ENCODE peak calls at places on chromosomes 12 and 14, in eight cellular contexts. One of them, this sample, is unnamed.
A peak's percentile ranks its signal among the peaks of the same experiment; 100 is the strongest.

GRCh38 chr14:89509891-89510290 is 92.9 kb upstream of the FOXN3 start:
- DNase-seq in fibroblast of pulmonary artery: peak; percentile 35
- DNase-seq in foreskin fibroblast: peak; percentile 30
- DNase-seq in ovary: no peak
- DNase-seq in hepatocyte: no peak
- DNase-seq in left ventricle myocardium inferior: no peak
- DNase-seq in HFF-Myc: no peak
- DNase-seq in A549: no peak
- DNase-seq in this sample: peak; percentile 64

GRCh38 chr12:16325426-16325825 is 22.0 kb upstream of the MGST1 start:
- DNase-seq in fibroblast of pulmonary artery: no peak
- DNase-seq in foreskin fibroblast: no peak
- DNase-seq in ovary: no peak
- DNase-seq in hepatocyte: no peak
- DNase-seq in left ventricle myocardium inferior: no peak
- DNase-seq in HFF-Myc: no peak
- DNase-seq in A549: no peak
- DNase-seq in this sample: no peak

GRCh38 chr12:116171549-116171948 is 105.9 kb downstream of the MED13L start:
- DNase-seq in fibroblast of pulmonary artery: peak; percentile 33
- DNase-seq in foreskin fibroblast: no peak
- DNase-seq in ovary: no peak
- DNase-seq in hepatocyte: no peak
- DNase-seq in left ventricle myocardium inferior: no peak
- DNase-seq in HFF-Myc: no peak
- DNase-seq in A549: no peak
- DNase-seq in this sample: no peak

GRCh38 chr12:52969828-52970569 is 21.1 kb downstream of the KRT18 start:
- DNase-seq in fibroblast of pulmonary artery: no peak
- DNase-seq in foreskin fibroblast: no peak
- DNase-seq in ovary: no peak
- DNase-seq in hepatocyte: peak; percentile 59
- DNase-seq in left ventricle myocardium inferior: peak; percentile 28
- DNase-seq in HFF-Myc: no peak
- DNase-seq in A549: no peak
- DNase-seq in this sample: no peak

GRCh38 chr12:72444125-72444524 is 172.0 kb downstream of the TRHDE start:
- DNase-seq in fibroblast of pulmonary artery: no peak
- DNase-seq in foreskin fibroblast: no peak
- DNase-seq in ovary: no peak
- DNase-seq in hepatocyte: no peak
- DNase-seq in left ventricle myocardium inferior: no peak
- DNase-seq in HFF-Myc: no peak
- DNase-seq in A549: no peak
- DNase-seq in this sample: no peak

GRCh38 chr12:46572644-46573630 is 200.4 kb upstream of the SLC38A2 start:
- DNase-seq in fibroblast of pulmonary artery: no peak
- DNase-seq in foreskin fibroblast: no peak
- DNase-seq in ovary: no peak
- DNase-seq in hepatocyte: no peak
- DNase-seq in left ventricle myocardium inferior: no peak
- DNase-seq in HFF-Myc: no peak
- DNase-seq in A549: no peak
- DNase-seq in this sample: no peak

GRCh38 chr14:72565200-72565599 is 328.7 kb downstream of the DPF3 start:
- DNase-seq in fibroblast of pulmonary artery: no peak
- DNase-seq in foreskin fibroblast: no peak
- DNase-seq in ovary: no peak
- DNase-seq in hepatocyte: no peak
- DNase-seq in left ventricle myocardium inferior: peak; percentile 53
- DNase-seq in HFF-Myc: no peak
- DNase-seq in A549: no peak
- DNase-seq in this sample: no peak

GRCh38 chr14:32364941-32365340 is 35.8 kb downstream of the AKAP6 start:
- DNase-seq in fibroblast of pulmonary artery: no peak
- DNase-seq in foreskin fibroblast: no peak
- DNase-seq in ovary: no peak
- DNase-seq in hepatocyte: no peak
- DNase-seq in left ventricle myocardium inferior: no peak
- DNase-seq in HFF-Myc: no peak
- DNase-seq in A549: no peak
- DNase-seq in this sample: no peak

GRCh38 chr14:24659916-24660570 is 26.1 kb upstream of the GZMB start:
- DNase-seq in fibroblast of pulmonary artery: no peak
- DNase-seq in foreskin fibroblast: no peak
- DNase-seq in ovary: no peak
- DNase-seq in hepatocyte: no peak
- DNase-seq in left ventricle myocardium inferior: no peak
- DNase-seq in HFF-Myc: no peak
- DNase-seq in A549: no peak
- DNase-seq in this sample: no peak

GRCh38 chr12:5309654-5310053 is 122.3 kb upstream of the NTF3 start:
- DNase-seq in fibroblast of pulmonary artery: no peak
- DNase-seq in foreskin fibroblast: no peak
- DNase-seq in ovary: no peak
- DNase-seq in hepatocyte: no peak
- DNase-seq in left ventricle myocardium inferior: no peak
- DNase-seq in HFF-Myc: no peak
- DNase-seq in A549: no peak
- DNase-seq in this sample: no peak

GRCh38 chr14:56117765-56118610 is at the start of gene PELI2:
- DNase-seq in fibroblast of pulmonary artery: peak; percentile 83
- DNase-seq in foreskin fibroblast: peak; percentile 68
- DNase-seq in ovary: peak; percentile 89
- DNase-seq in hepatocyte: peak; percentile 88
- DNase-seq in left ventricle myocardium inferior: peak; percentile 80
- DNase-seq in HFF-Myc: no peak
- DNase-seq in A549: peak; percentile 33
- DNase-seq in this sample: peak; percentile 73
- TF ChIP-seq CTCF in fibroblast of pulmonary artery: no peak
- TF ChIP-seq CTCF in foreskin fibroblast: no peak
- TF ChIP-seq CTCF in ovary: no peak
- TF ChIP-seq CTCF in hepatocyte: peak; percentile 10
- TF ChIP-seq CTCF in left ventricle myocardium inferior: peak; percentile 41
- TF ChIP-seq CTCF in HFF-Myc: no peak
- TF ChIP-seq CTCF in A549: no peak
- TF ChIP-seq CTCF in this sample: no peak

DNA sequence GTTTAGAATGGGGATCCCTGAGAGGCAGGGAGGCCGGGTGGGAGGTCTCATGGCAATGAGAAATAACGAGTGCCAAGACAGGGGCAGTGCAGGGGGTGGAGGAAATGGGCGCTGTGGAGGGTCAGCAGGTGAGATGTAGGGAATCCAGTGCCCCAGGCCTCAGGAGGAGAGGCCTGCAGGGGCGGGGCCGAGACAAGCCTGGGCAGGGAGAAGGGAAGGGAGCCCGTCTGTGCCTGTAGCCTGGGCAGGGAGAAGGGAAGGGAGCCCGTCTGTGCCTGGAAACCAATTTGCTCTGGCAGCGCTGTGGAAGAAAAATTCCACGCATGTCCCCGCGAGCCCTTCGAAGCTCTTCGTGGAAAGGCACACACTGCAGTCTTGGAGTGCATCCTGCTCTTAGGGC is 10.6 kb upstream of the NCOR2 start:
- DNase-seq in fibroblast of pulmonary artery: no peak
- DNase-seq in foreskin fibroblast: no peak
- DNase-seq in ovary: no peak
- DNase-seq in hepatocyte: no peak
- DNase-seq in left ventricle myocardium inferior: no peak
- DNase-seq in HFF-Myc: no peak
- DNase-seq in A549: no peak
- DNase-seq in this sample: no peak
- H3K4me3 ChIP-seq in fibroblast of pulmonary artery: no peak overlapping the region
- H3K4me3 ChIP-seq in foreskin fibroblast: no peak overlapping the region
- H3K4me3 ChIP-seq in ovary: no peak overlapping the region
- H3K4me3 ChIP-seq in hepatocyte: no peak overlapping the region
- H3K4me3 ChIP-seq in left ventricle myocardium inferior: no peak overlapping the region
- H3K4me3 ChIP-seq in HFF-Myc: no peak overlapping the region
- H3K4me3 ChIP-seq in A549: no peak overlapping the region
- H3K4me3 ChIP-seq in this sample: no peak overlapping the region

GRCh38 chr12:104387190-104387589 is 69.6 kb upstream of the CHST11 start:
- DNase-seq in fibroblast of pulmonary artery: peak; percentile 60
- DNase-seq in foreskin fibroblast: no peak
- DNase-seq in ovary: no peak
- DNase-seq in hepatocyte: no peak
- DNase-seq in left ventricle myocardium inferior: no peak
- DNase-seq in HFF-Myc: no peak
- DNase-seq in A549: no peak
- DNase-seq in this sample: no peak
- TF ChIP-seq CTCF in fibroblast of pulmonary artery: no peak
- TF ChIP-seq CTCF in foreskin fibroblast: no peak
- TF ChIP-seq CTCF in ovary: no peak
- TF ChIP-seq CTCF in hepatocyte: no peak
- TF ChIP-seq CTCF in left ventricle myocardium inferior: no peak
- TF ChIP-seq CTCF in HFF-Myc: no peak
- TF ChIP-seq CTCF in A549: no peak
- TF ChIP-seq CTCF in this sample: no peak

DNA sequence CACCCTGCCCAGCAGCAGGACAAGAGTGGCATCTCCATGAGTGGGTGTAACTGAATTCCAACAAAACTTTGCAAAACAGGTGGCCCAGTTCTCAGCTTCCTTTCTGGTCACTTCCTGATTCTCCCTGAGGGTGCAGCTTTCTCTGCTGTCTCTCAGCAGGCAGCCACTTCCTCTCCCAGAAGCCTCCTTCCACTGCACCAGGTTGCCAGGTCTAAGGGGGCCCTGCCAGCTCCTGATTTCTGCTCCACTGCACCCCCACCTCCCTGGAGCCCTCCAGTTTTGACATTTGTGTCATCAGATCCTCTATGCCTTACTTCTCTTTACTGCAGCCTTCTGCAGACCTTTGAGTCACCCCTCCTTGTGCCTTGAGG is 341.0 kb upstream of the FKBP4 start:
- DNase-seq in fibroblast of pulmonary artery: no peak
- DNase-seq in foreskin fibroblast: no peak
- DNase-seq in ovary: no peak
- DNase-seq in hepatocyte: no peak
- DNase-seq in left ventricle myocardium inferior: no peak
- DNase-seq in HFF-Myc: no peak
- DNase-seq in A549: no peak
- DNase-seq in this sample: no peak
- H3K4me3 ChIP-seq in fibroblast of pulmonary artery: no peak overlapping the region
- H3K4me3 ChIP-seq in foreskin fibroblast: no peak overlapping the region
- H3K4me3 ChIP-seq in ovary: no peak overlapping the region
- H3K4me3 ChIP-seq in hepatocyte: no peak overlapping the region
- H3K4me3 ChIP-seq in left ventricle myocardium inferior: no peak overlapping the region
- H3K4me3 ChIP-seq in HFF-Myc: no peak overlapping the region
- H3K4me3 ChIP-seq in A549: no peak overlapping the region
- H3K4me3 ChIP-seq in this sample: no peak overlapping the region

This sample was measured in AG10803.